ENCODE peak calls at places on chromosomes 11 and 22, in four cellular contexts. A is SK-N-SH, F is MM.1S, Y is neural progenitor cell. Z is an unnamed sample.

GRCh38 chr11:12110714-12111481 is 508 bp downstream of the MICAL2 start:
- DNase-seq in F (no peak), Y (peak), A (peak), Z (no peak)

GRCh38 chr11:71420455-71421241 is 27.5 kb downstream of the DHCR7 start:
- DNase-seq in Y (peak), A (peak), F (peak), Z (peak)

GRCh38 chr11:8038393-8038792 is 42.6 kb upstream of the TUB start:
- DNase-seq in Y (peak), A (no peak), F (no peak), Z (no peak)

GRCh38 chr11:82507288-82507687 is 226.4 kb downstream of the FAM181B start:
- DNase-seq in A (no peak), Y (no peak), F (no peak), Z (no peak)

GRCh38 chr22:22761606-22761962 is 117.2 kb downstream of the GGTLC2 start:
- DNase-seq in Y (no peak), A (no peak), F (no peak), Z (no peak)

GRCh38 chr11:32510039-32510438 is 73.6 kb upstream of the EIF3M start:
- DNase-seq in F (no peak), Y (no peak), A (no peak), Z (no peak)

GRCh38 chr22:49812838-49813237 is 14.8 kb downstream of the BRD1 start:
- DNase-seq in F (no peak), A (no peak), Y (no peak), Z (no peak)

GRCh38 chr11:14656536-14657457 is 13.2 kb downstream of the PDE3B start:
- DNase-seq in Y (no peak), F (no peak), A (no peak), Z (no peak)

GRCh38 chr11:28107331-28107725 is 628 bp downstream of the KIF18A start:
- DNase-seq in Y (peak), A (peak), F (peak), Z (peak)

GRCh38 chr11:124717786-124718634 is 21.7 kb upstream of the NRGN start:
- DNase-seq in F (peak), A (peak), Y (peak), Z (no peak)

GRCh38 chr11:46673713-46674462 is 26.5 kb downstream of the ARHGAP1 start:
- DNase-seq in F (no peak), A (no peak), Y (no peak), Z (no peak)

GRCh38 chr11:130894322-130895025 is 21.8 kb downstream of the SNX19 start:
- DNase-seq in F (peak), A (peak), Y (peak), Z (peak)

GRCh38 chr11:27084407-27084985 is 43.9 kb downstream of the BBOX1 start:
- DNase-seq in Y (peak), F (no peak), A (no peak), Z (no peak)
- TF ChIP-seq EZH2phosphoT487 in Y (no peak), F (no peak), A (no peak), Z (no peak)

GRCh38 chr22:25061134-25061533 is 108.6 kb downstream of the KIAA1671 start:
- DNase-seq in F (no peak), A (no peak), Y (no peak), Z (no peak)

GRCh38 chr22:25062378-25063095 is 110.0 kb downstream of the KIAA1671 start:
- DNase-seq in A (peak), F (no peak), Y (no peak), Z (no peak)

GRCh38 chr22:25061605-25062377 is 109.3 kb downstream of the KIAA1671 start:
- DNase-seq in F (no peak), Y (no peak), A (no peak), Z (no peak)

GRCh38 chr22:25059438-25059837 is 106.9 kb downstream of the KIAA1671 start:
- DNase-seq in A (no peak), F (no peak), Y (no peak), Z (no peak)

DNA sequence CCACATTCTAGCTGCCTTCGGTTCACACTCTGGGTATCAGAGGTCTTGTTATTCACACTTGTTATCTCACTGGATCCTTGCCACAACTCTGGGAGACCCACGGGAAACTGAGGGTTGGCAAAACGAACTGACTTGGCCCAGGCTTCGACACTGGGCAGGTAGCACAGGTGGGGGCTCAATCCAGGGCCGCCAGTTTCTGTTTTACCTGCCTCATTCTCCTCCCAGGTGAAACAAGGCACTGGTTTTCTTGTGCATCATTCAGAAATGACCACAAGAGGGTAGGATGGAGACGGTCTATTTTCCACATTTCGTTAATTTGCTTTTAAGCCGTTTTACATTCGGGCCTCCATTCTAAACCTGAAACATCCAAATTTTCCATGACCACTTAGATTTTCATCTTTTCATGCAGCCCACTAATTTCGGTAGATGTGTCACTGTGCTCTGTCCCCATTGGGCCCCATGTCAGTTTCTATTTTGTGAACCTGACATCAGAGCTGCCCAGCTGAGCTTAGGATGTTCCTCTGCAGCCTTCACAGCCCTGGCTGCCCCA is 108.1 kb downstream of the KIAA1671 start:
- DNase-seq in A (no peak), Y (no peak), F (no peak), Z (no peak)
- TF ChIP-seq CTCF in A (peak), Y (peak), F (peak), Z (peak)

DNA sequence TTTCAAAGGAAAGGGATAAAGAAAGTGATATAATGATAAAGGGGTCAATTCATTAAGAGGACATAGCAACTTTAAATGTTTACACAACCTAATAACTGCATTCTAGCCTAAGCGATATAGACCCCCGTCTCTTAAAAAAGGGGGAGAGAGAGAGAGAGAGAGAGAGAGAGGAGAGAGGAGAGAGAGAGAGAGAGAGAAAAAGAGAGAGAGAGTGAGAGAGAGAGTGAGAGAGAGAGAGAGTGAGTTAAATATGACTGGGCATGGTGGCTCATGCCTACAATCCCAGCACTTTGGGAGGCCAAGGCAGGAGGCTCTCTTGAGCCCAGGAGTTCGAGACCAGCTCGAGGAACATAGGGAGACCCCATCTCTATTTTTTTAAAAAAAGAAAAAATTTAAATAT is 90.2 kb upstream of the GAL start:
- DNase-seq in A (no peak), F (no peak), Y (no peak), Z (no peak)
- H2AFZ ChIP-seq in A (no peak), F (no peak), Y (no peak), Z (no peak)

GRCh38 chr11:102685311-102685710 is 20.3 kb downstream of the MMP27 start:
- DNase-seq in A (no peak), Y (no peak), F (no peak), Z (no peak)
- TF ChIP-seq EZH2phosphoT487 in A (no peak), Y (no peak), F (no peak), Z (no peak)

DNA sequence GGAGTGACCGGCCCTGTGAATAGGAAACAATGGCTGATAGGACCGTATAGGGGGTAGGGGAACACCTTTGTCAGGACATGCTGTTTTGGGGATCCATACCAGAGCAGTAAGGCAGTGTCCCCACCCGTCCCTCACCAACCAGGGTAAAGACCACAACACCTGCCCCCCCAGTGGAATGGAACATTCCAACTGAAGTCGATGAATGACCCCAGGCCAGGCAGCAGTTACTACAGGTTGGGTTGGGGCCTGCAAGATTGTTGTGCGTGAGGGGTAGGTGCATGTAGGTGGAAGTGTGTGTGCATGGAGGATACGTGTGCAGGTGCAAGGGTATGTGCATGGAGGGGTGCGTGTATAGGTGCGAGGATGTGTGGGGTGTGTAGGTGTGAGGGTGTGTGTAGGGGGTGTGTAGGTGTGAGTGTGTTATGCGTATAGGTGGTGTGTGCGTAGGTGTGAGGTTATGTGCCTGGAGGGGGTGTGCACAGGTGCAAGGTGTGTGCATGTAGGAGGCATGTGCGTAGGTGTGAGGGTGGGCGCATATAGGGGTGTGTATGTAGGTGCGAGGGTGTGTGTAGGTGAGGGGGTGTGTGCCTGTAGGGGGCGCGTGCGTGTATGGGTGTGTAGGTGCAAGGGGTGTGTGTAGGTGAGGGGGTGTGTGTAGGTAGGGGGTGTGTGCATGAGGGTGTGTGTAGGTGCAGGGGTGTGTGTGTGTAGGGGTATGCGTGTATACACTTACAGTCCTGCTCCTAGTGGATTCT is 32.9 kb downstream of the PISD start:
- DNase-seq in F (no peak), Y (no peak), A (no peak), Z (no peak)
- TF ChIP-seq CTCF in F (no peak), Y (peak), A (no peak), Z (peak)

GRCh38 chr11:18321991-18322711 is at the start of the genes GTF2H1 and HPS5:
- DNase-seq in Y (peak), A (peak), F (peak), Z (peak)

GRCh38 chr11:18324381-18324780 is 2.0 kb downstream of the GTF2H1 start:
- DNase-seq in Y (no peak), F (no peak), A (no peak), Z (peak)

GRCh38 chr11:18319914-18320313 is 2.0 kb downstream of the HPS5 start:
- DNase-seq in A (no peak), Y (no peak), F (no peak), Z (no peak)

GRCh38 chr11:18321622-18321990 is 334 bp downstream of the HPS5 start:
- DNase-seq in F (no peak), Y (no peak), A (peak), Z (peak)

DNA sequence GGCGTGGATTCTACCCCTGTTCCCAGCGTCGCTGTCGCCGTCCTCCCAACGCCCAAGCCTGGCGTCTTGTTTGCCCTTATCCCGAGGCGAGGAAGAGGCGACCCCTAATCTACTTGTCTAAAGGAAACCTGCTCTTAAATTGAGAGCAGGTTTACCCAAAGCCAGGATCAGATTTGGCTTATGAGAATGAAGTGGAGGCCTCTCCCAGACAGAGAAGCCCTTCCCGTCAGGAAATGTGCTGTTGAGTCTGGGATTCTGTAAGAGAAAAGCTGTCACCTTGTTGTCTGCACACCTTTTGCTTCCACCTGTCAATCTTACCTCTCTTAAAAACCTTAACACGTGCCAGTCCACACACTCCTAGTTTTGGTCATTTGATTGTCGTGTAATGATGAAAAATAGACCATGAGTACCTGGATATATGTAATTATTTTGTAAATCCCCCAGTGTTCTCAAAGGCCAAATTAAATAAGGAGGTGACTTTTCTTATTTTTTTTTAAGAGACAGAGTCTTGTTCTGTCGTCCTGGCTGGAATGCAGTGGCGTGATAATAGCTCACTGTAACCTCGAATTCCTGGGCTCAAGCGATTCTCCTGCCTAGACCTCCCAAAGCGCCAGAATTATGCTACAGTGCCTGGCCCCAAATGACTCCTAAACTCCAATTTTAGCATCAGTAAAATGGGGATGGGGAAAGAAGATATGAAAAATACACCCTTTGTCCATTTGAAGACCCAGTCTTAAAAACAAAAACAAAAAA is 627 bp downstream of the GTF2H1 start:
- DNase-seq in Y (peak), F (no peak), A (no peak), Z (no peak)
- H2AFZ ChIP-seq in Y (peak), F (peak), A (no peak), Z (no peak)

Z was measured in OCI-LY7.